ENCODE peak calls at places on chromosome 3, in four cellular contexts. A is caudate nucleus, I is GM23338, E is upper lobe of right lung. G is an unnamed sample.

GRCh38 chr3:172040976-172041963 is 1.9 kb downstream of the FNDC3B start:
- DNase-seq in I (peak), A (no peak), E (peak), G (no peak)

GRCh38 chr3:14413381-14414071 is 11.1 kb downstream of the SLC6A6 start:
- DNase-seq in A (no peak), I (peak), E (peak), G (no peak)

GRCh38 chr3:33171580-33171979 is 47.0 kb downstream of the SUSD5 start:
- DNase-seq in E (no peak), A (no peak), I (no peak), G (no peak)

GRCh38 chr3:176919836-176920760 is 277.2 kb downstream of the TBL1XR1 start:
- DNase-seq in E (no peak), A (no peak), I (no peak), G (no peak)

GRCh38 chr3:134463676-134464611 is 21.8 kb downstream of the ANAPC13 start:
- DNase-seq in E (no peak), A (no peak), I (peak), G (no peak)

GRCh38 chr3:165158011-165158410 is 38.2 kb downstream of the SLITRK3 start:
- DNase-seq in A (no peak), E (no peak), I (no peak), G (no peak)

GRCh38 chr3:146093928-146094327 is 67.1 kb downstream of the PLOD2 start:
- DNase-seq in I (no peak), A (no peak), E (no peak), G (no peak)

GRCh38 chr3:121885386-121885785 is 8.8 kb upstream of the SLC15A2 start:
- DNase-seq in E (no peak), A (no peak), I (no peak), G (no peak)

GRCh38 chr3:188037116-188037718 is 116.7 kb upstream of the LPP start:
- DNase-seq in A (no peak), I (peak), E (no peak), G (no peak)

GRCh38 chr3:5093786-5094185 is 28.3 kb upstream of the ARL8B start:
- DNase-seq in A (no peak), E (no peak), I (no peak), G (no peak)
- H3K27ac ChIP-seq in A (no peak), E (no peak), I (no peak), G (no peak)

GRCh38 chr3:187016639-187017345 is 86.5 kb downstream of the ST6GAL1 start:
- DNase-seq in E (no peak), I (no peak), A (no peak), G (no peak)
- H3K27ac ChIP-seq in E (no peak), I (no peak), A (no peak), G (no peak)

DNA sequence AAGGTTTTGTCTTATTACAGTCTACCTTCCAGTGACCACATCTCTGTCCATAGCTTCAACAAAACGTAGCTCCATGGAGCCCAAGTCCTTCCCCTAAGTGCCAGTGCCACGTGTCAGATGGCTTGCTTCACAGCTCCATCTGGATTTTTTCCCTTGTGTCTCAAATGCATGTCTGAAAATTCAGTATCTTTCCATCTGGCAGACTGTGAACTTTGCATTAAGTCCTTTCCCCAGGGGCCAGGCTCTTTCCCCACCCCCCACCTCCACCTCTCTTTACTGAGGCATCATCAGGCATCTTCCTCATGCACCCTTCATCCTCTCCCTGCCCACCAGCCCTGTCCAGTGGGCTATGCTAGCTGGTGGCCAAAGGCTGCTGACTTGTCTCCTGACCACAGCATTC is 53.7 kb downstream of the PDIA5 start:
- DNase-seq in A (no peak), I (no peak), E (no peak), G (no peak)
- H3K27ac ChIP-seq in A (no peak), I (no peak), E (peak), G (no peak)

GRCh38 chr3:150439657-150440056 is 31.6 kb downstream of the TSC22D2 start:
- DNase-seq in I (no peak), E (no peak), A (no peak), G (no peak)
- H3K27ac ChIP-seq in I (no peak), E (no peak), A (no peak), G (no peak)

GRCh38 chr3:125148016-125148812 is 64.3 kb downstream of the SLC12A8 start:
- DNase-seq in I (no peak), A (no peak), E (no peak), G (no peak)

GRCh38 chr3:125147491-125147820 is 65.1 kb downstream of the SLC12A8 start:
- DNase-seq in E (no peak), I (no peak), A (no peak), G (no peak)

GRCh38 chr3:125148836-125149235 is 63.7 kb downstream of the SLC12A8 start:
- DNase-seq in I (no peak), E (peak), A (no peak), G (no peak)

GRCh38 chr3:125145751-125146475 is 66.6 kb downstream of the SLC12A8 start:
- DNase-seq in E (no peak), A (no peak), I (no peak), G (no peak)

GRCh38 chr3:125146601-125147490 is 65.7 kb downstream of the SLC12A8 start:
- DNase-seq in I (no peak), E (peak), A (no peak), G (no peak)
- H3K27ac ChIP-seq in I (no peak), E (peak), A (no peak), G (peak)

GRCh38 chr3:23916152-23916885 is 471 bp downstream of the NKIRAS1 start:
- DNase-seq in A (peak), I (no peak), E (no peak), G (peak)
- H3K27ac ChIP-seq in A (peak), I (no peak), E (peak), G (peak)

GRCh38 chr3:152335273-152335672 is 66.5 kb downstream of the MBNL1 start:
- DNase-seq in E (no peak), I (no peak), A (no peak), G (no peak)

GRCh38 chr3:152334761-152335160 is 66.0 kb downstream of the MBNL1 start:
- DNase-seq in I (no peak), A (no peak), E (no peak), G (no peak)

GRCh38 chr3:152333928-152334327 is 65.2 kb downstream of the MBNL1 start:
- DNase-seq in A (no peak), E (no peak), I (no peak), G (no peak)

GRCh38 chr3:152339881-152340505 is 71.3 kb downstream of the MBNL1 start:
- DNase-seq in E (no peak), A (no peak), I (no peak), G (no peak)

DNA sequence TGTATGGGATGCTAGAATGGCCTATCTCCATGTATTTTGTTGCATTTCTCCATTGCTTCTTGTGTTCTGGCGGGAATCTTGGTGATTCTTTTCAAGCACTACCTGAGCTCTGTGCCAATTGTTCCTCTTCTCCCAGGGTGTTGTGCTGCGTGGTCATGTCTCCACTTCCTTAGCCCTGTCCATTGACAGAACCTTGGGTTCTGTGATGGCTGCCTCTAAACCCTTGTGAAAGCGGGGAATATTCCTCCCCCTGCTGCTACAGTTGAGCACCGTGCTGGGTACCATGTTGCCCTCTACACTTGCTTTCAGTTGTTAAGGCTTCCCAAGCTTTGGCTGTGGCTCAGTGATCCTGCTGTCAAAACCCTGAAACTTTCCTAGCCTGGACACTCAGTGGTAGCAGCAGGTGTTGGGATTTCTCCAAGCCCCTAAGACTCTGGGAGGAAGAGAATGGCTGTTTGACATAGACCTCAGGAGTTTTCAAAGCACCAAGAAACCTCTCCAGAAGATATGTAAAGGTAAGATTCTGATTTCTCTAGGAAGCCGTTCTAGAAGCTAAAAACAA is 69.5 kb downstream of the MBNL1 start:
- DNase-seq in A (no peak), E (no peak), I (no peak), G (no peak)
- H3K27ac ChIP-seq in A (no peak), E (no peak), I (no peak), G (no peak)

DNA sequence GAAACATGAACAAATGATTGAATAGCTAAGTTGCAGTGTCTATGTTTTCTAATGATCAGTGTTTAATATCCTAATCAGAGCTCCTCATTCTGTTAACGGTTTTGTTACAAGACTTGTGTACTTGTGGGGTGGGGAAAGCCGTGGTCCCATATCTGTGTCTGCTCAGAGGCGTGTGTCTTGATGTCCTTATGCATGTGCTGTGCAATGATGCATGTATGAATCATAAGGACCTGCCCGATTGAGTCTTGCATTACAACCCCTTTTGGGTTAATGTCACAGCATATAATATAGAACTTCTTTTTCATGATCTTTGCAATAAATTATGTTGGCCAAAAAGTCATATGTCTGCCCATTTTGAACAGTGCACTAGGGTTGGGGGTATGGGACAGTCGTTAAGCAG is 233.4 kb downstream of the ITPR1 start:
- DNase-seq in I (no peak), A (no peak), E (no peak), G (no peak)
- H3K27ac ChIP-seq in I (no peak), A (no peak), E (no peak), G (no peak)

G was measured in dorsolateral prefrontal cortex.